ENCODE peak calls at places on chromosomes 4 and X, in six cellular contexts. L is NCI-H345, J is SW480, B is progenitor cell of endocrine pancreas, Y is IMR-90, R is left ventricle myocardium superior. P is an unnamed sample.

GRCh38 chr4:53861856-53862610 is 202.4 kb downstream of the CHIC2 start:
- DNase-seq in L (no peak), J (no peak), B (no peak), Y (peak; percentile 96), R (peak; percentile 35), P (no peak)

GRCh38 chr4:118955515-118955914 is 66.9 kb downstream of the SYNPO2 start:
- DNase-seq in L (no peak), J (no peak), B (no peak), Y (no peak), R (no peak), P (no peak)

GRCh38 chr4:64248151-64248550 is 161.1 kb downstream of the TECRL start:
- DNase-seq in L (no peak), J (no peak), B (no peak), Y (no peak), R (no peak), P (no peak)

GRCh38 chr4:126106658-126107057 is 791.9 kb downstream of the FAT4 start:
- DNase-seq in L (no peak), J (no peak), B (no peak), Y (no peak), R (no peak), P (no peak)

GRCh38 chr4:169159614-169160013 is 111.1 kb downstream of the SH3RF1 start:
- DNase-seq in L (no peak), J (no peak), B (no peak), Y (peak; percentile 76), R (no peak), P (no peak)

GRCh38 chr4:146585761-146586333 is 52.8 kb upstream of the POU4F2 start:
- DNase-seq in L (no peak), J (no peak), B (no peak), Y (peak; percentile 46), R (no peak), P (no peak)

GRCh38 chr4:108029731-108030130 is 40.0 kb downstream of the HADH start:
- DNase-seq in L (no peak), J (no peak), B (no peak), Y (peak; percentile 59), R (no peak), P (no peak)

GRCh38 chrX:10015711-10016515 is 48.8 kb downstream of the CLDN34 start:
- DNase-seq in L (no peak), J (no peak), B (peak; percentile 12), Y (peak; percentile 35), R (peak; percentile 73), P (peak; percentile 59)

GRCh38 chr4:123488916-123489315 is 92.3 kb downstream of the SPRY1 start:
- DNase-seq in L (no peak), J (peak; percentile 21), B (no peak), Y (peak; percentile 86), R (no peak), P (no peak)

GRCh38 chr4:80071643-80072606 is 1.1 kb downstream of the ANTXR2 start:
- DNase-seq in L (peak; percentile 35), J (peak; percentile 9), B (peak; percentile 15), Y (peak; percentile 22), R (peak; percentile 64), P (peak; percentile 69)

GRCh38 chr4:53326535-53326934 is 39.3 kb downstream of the SCFD2 start:
- DNase-seq in L (no peak), J (no peak), B (no peak), Y (no peak), R (no peak), P (no peak)

GRCh38 chr4:43556262-43556661 is 663.7 kb downstream of the GRXCR1 start:
- DNase-seq in L (no peak), J (no peak), B (no peak), Y (no peak), R (no peak), P (no peak)

GRCh38 chrX:154457491-154458115 is 478 bp upstream of the PLXNA3 start:
- DNase-seq in L (peak; percentile 66), J (peak; percentile 58), B (peak; percentile 38), Y (no peak), R (peak; percentile 62), P (peak; percentile 60)

GRCh38 chrX:125710403-125711062 is 390.9 kb downstream of the TEX13C start:
- DNase-seq in L (no peak), J (no peak), B (no peak), Y (no peak), R (no peak), P (no peak)

GRCh38 chrX:151984328-151984727 is 9.9 kb upstream of the GABRE start:
- DNase-seq in L (no peak), J (no peak), B (no peak), Y (peak; percentile 46), R (no peak), P (no peak)

GRCh38 chr4:1375761-1376322 is 28.8 kb downstream of the UVSSA start:
- DNase-seq in L (no peak), J (no peak), B (no peak), Y (no peak), R (no peak), P (peak; percentile 28)

GRCh38 chrX:15564981-15565579 is 35.7 kb downstream of the ACE2 start:
- DNase-seq in L (peak; percentile 67), J (peak; percentile 63), B (peak; percentile 19), Y (peak; percentile 44), R (peak; percentile 63), P (peak; percentile 73)

GRCh38 chr4:64533159-64533558 is 123.9 kb upstream of the TECRL start:
- DNase-seq in L (no peak), J (no peak), B (no peak), Y (no peak), R (no peak), P (no peak)

GRCh38 chr4:183438458-183439113 is 5.8 kb upstream of the CDKN2AIP start:
- DNase-seq in L (no peak), J (peak; percentile 89), B (no peak), Y (peak; percentile 97), R (no peak), P (no peak)